ENCODE peak calls at places on chromosomes 1 and 21, in four cellular contexts. B, V, S and A are unnamed samples.

GRCh38 chr1:2966940-2967725 is 54.1 kb upstream of the ACTRT2 start:
- DNase-seq in V (no peak), B (no peak), S (no peak), A (no peak)

GRCh38 chr1:8681317-8681650 is 136.2 kb downstream of the RERE start:
- DNase-seq in S (no peak), V (no peak), B (no peak), A (no peak)

GRCh38 chr1:46508760-46509159 is 19.1 kb downstream of the DMBX1 start:
- DNase-seq in B (no peak), S (no peak), V (no peak), A (peak; percentile 64)

GRCh38 chr1:77473690-77474089 is 191.9 kb downstream of the AK5 start:
- DNase-seq in B (peak; percentile 79), V (peak; percentile 62), S (no peak), A (peak; percentile 85)

GRCh38 chr1:233343262-233343661 is 15.7 kb downstream of the MAP3K21 start:
- DNase-seq in B (no peak), V (no peak), S (no peak), A (no peak)

GRCh38 chr1:24897263-24898151 is 32.6 kb downstream of the RUNX3 start:
- DNase-seq in B (no peak), S (no peak), V (no peak), A (no peak)

GRCh38 chr1:1067284-1068076 is 6.6 kb downstream of the RNF223 start:
- DNase-seq in B (no peak), V (no peak), S (no peak), A (no peak)

GRCh38 chr1:24075946-24076345 is 36.0 kb downstream of the MYOM3 start:
- DNase-seq in V (no peak), S (no peak), B (no peak), A (no peak)

GRCh38 chr1:180505732-180506335 is 3.5 kb upstream of the ACBD6 start:
- DNase-seq in S (no peak), V (no peak), B (no peak), A (no peak)

GRCh38 chr1:48906729-48907128 is 130.0 kb upstream of the BEND5 start:
- DNase-seq in V (no peak), B (no peak), S (no peak), A (no peak)

GRCh38 chr1:246591504-246591903 is 25.2 kb downstream of the CNST start:
- DNase-seq in B (no peak), V (no peak), S (no peak), A (no peak)

GRCh38 chr1:153465728-153466625 is 5.5 kb upstream of the S100A7 start:
- DNase-seq in B (peak; percentile 39), S (peak; percentile 87), V (peak; percentile 40), A (peak; percentile 7)

GRCh38 chr1:165549908-165550480 is 6.2 kb downstream of the LRRC52 start:
- DNase-seq in S (no peak), B (no peak), V (no peak), A (no peak)

GRCh38 chr1:23013657-23014056 is 2.0 kb downstream of the TEX46 start:
- DNase-seq in B (peak; percentile 79), V (no peak), S (peak; percentile 70), A (no peak)

GRCh38 chr1:193013005-193013404 is 46.2 kb downstream of the UCHL5 start:
- DNase-seq in S (no peak), B (no peak), V (peak; percentile 84), A (peak; percentile 30)

GRCh38 chr1:25836695-25837094 is 16.9 kb downstream of the MTFR1L start:
- DNase-seq in S (no peak), V (peak; percentile 64), B (no peak), A (no peak)

GRCh38 chr1:104630567-104630966 is 880.9 kb downstream of the AMY1C start:
- DNase-seq in S (no peak), V (no peak), B (no peak), A (no peak)

GRCh38 chr1:114128293-114128692 is 25.4 kb downstream of the SYT6 start:
- DNase-seq in B (no peak), V (no peak), S (no peak), A (no peak)

GRCh38 chr21:42236693-42237092 is 17.8 kb downstream of the ABCG1 start:
- DNase-seq in V (no peak), B (no peak), S (no peak), A (no peak)

GRCh38 chr1:207822602-207823451 is 71.0 kb downstream of the CD46 start:
- DNase-seq in V (peak; percentile 68), S (peak; percentile 81), B (no peak), A (peak; percentile 59)

GRCh38 chr1:208433086-208433485 is 188.9 kb upstream of the PLXNA2 start:
- DNase-seq in B (peak; percentile 58), V (no peak), S (no peak), A (no peak)

GRCh38 chr1:232627645-232628334 is 2.1 kb downstream of the SIPA1L2 start:
- DNase-seq in S (peak; percentile 35), B (peak; percentile 67), V (peak; percentile 59), A (no peak)

GRCh38 chr1:207810173-207810572 is 58.3 kb downstream of the CD46 start:
- DNase-seq in V (peak; percentile 44), S (no peak), B (peak; percentile 55), A (peak; percentile 65)

GRCh38 chr1:230801441-230801840 is 54.3 kb downstream of the CAPN9 start:
- DNase-seq in B (no peak), S (no peak), V (no peak), A (no peak)

GRCh38 chr1:24091971-24092482 is 19.9 kb downstream of the MYOM3 start:
- DNase-seq in V (no peak), B (no peak), S (no peak), A (no peak)

GRCh38 chr21:26572668-26573381 is at the start of gene CYYR1:
- DNase-seq in B (peak; percentile 22), V (peak; percentile 12), S (peak; percentile 69), A (no peak)

GRCh38 chr1:240500681-240501080 is 111.3 kb downstream of the GREM2 start:
- DNase-seq in S (no peak), B (no peak), V (no peak), A (no peak)

GRCh38 chr1:225825078-225825477 is 15.2 kb downstream of the EPHX1 start:
- DNase-seq in S (no peak), B (no peak), V (no peak), A (no peak)

GRCh38 chr21:16082038-16082816 is 352.4 kb downstream of the USP25 start:
- DNase-seq in S (no peak), V (peak; percentile 52), B (no peak), A (peak; percentile 50)

GRCh38 chr1:156750191-156750931 is 1.1 kb downstream of the HDGF start:
- DNase-seq in S (no peak), B (peak; percentile 92), V (no peak), A (peak; percentile 41)

GRCh38 chr1:243312962-243313634 is 57.3 kb downstream of the SDCCAG8 start:
- DNase-seq in V (no peak), S (no peak), B (peak; percentile 20), A (no peak)

GRCh38 chr1:38699330-38700076 is 160.1 kb downstream of the RRAGC start:
- DNase-seq in V (no peak), S (no peak), B (no peak), A (no peak)

GRCh38 chr1:84497631-84498278 is 8.4 kb upstream of the SPATA1 start:
- DNase-seq in S (no peak), B (no peak), V (no peak), A (no peak)

GRCh38 chr1:195345149-195345548 is 1263.1 kb downstream of the KCNT2 start:
- DNase-seq in B (no peak), V (no peak), S (no peak), A (no peak)

GRCh38 chr1:106584127-106584526 is 472.3 kb upstream of the PRMT6 start:
- DNase-seq in S (no peak), B (no peak), V (no peak), A (no peak)

GRCh38 chr1:40797668-40798010 is 14.1 kb downstream of the KCNQ4 start:
- DNase-seq in V (no peak), B (no peak), S (no peak), A (no peak)

GRCh38 chr1:26790551-26790953 is 2.8 kb downstream of the PIGV start:
- DNase-seq in B (no peak), V (no peak), S (no peak), A (no peak)

GRCh38 chr1:27724961-27725373 is 794 bp upstream of the FAM76A start:
- DNase-seq in S (peak; percentile 56), B (peak; percentile 8), V (peak; percentile 28), A (no peak)